ENCODE peak calls at places on chromosomes 11 and 22, in five cellular contexts. Z is colonic mucosa, F is OCI-LY7, Y is astrocyte of the spinal cord, S is mucosa of descending colon. X is an unnamed sample.

GRCh38 chr11:19980957-19981669 is 179.2 kb downstream of the DBX1 start:
- DNase-seq in Y (peak), Z (no peak), F (no peak), S (peak), X (no peak)

GRCh38 chr11:64139045-64139444 is 26.9 kb downstream of the MACROD1 start:
- DNase-seq in F (no peak), Y (no peak), Z (no peak), S (no peak), X (no peak)

GRCh38 chr11:46296520-46297448 is 19.3 kb downstream of the CREB3L1 start:
- DNase-seq in Y (peak), S (no peak), F (no peak), Z (no peak), X (no peak)

GRCh38 chr11:102770191-102770590 is 10.2 kb downstream of the MMP10 start:
- DNase-seq in Z (no peak), S (no peak), F (no peak), Y (no peak), X (no peak)

GRCh38 chr11:103601230-103601846 is 435.1 kb upstream of the DDI1 start:
- DNase-seq in S (no peak), F (peak), Z (peak), Y (peak), X (no peak)

GRCh38 chr11:124800226-124800929 is at the start of gene MSANTD2:
- DNase-seq in F (peak), Y (peak), Z (peak), S (peak), X (peak)

GRCh38 chr11:2098691-2099522 is 40.3 kb downstream of the IGF2 start:
- DNase-seq in Z (no peak), S (no peak), F (no peak), Y (no peak), X (no peak)

GRCh38 chr22:37007666-37008065 is 11.6 kb downstream of the TST start:
- DNase-seq in F (no peak), Y (no peak), S (no peak), Z (no peak), X (no peak)

GRCh38 chr11:45300715-45301114 is 14.6 kb upstream of the SYT13 start:
- DNase-seq in F (no peak), S (no peak), Y (no peak), Z (no peak), X (peak)

GRCh38 chr11:75534291-75535038 is 8.7 kb upstream of the GDPD5 start:
- DNase-seq in S (peak), Y (no peak), F (no peak), Z (peak), X (no peak)

GRCh38 chr11:2796091-2796490 is 89.5 kb downstream of the CDKN1C start:
- DNase-seq in Y (no peak), F (no peak), S (peak), Z (peak), X (no peak)

GRCh38 chr22:38189104-38189503 is 7.5 kb upstream of the PLA2G6 start:
- DNase-seq in S (no peak), F (no peak), Y (no peak), Z (no peak), X (no peak)

GRCh38 chr11:47161890-47162289 is 14.8 kb downstream of the ARFGAP2 start:
- DNase-seq in F (no peak), Z (no peak), S (no peak), Y (no peak), X (no peak)

GRCh38 chr11:60810583-60810982 is 25.4 kb downstream of the MS4A10 start:
- DNase-seq in F (no peak), Y (no peak), Z (peak), S (peak), X (no peak)

GRCh38 chr11:87628161-87628560 is 547.1 kb downstream of the RAB38 start:
- DNase-seq in S (no peak), F (no peak), Y (no peak), Z (no peak), X (no peak)

GRCh38 chr11:40403321-40403720 is 1056.1 kb downstream of the LRRC4C start:
- DNase-seq in F (no peak), Y (no peak), Z (no peak), S (no peak), X (no peak)

GRCh38 chr22:21726650-21727049 is 8.9 kb downstream of the YPEL1 start:
- DNase-seq in Y (no peak), F (peak), S (no peak), Z (no peak), X (no peak)

GRCh38 chr11:19467904-19468303 is 227.2 kb upstream of the E2F8 start:
- DNase-seq in Y (no peak), Z (no peak), F (no peak), S (no peak), X (no peak)

DNA sequence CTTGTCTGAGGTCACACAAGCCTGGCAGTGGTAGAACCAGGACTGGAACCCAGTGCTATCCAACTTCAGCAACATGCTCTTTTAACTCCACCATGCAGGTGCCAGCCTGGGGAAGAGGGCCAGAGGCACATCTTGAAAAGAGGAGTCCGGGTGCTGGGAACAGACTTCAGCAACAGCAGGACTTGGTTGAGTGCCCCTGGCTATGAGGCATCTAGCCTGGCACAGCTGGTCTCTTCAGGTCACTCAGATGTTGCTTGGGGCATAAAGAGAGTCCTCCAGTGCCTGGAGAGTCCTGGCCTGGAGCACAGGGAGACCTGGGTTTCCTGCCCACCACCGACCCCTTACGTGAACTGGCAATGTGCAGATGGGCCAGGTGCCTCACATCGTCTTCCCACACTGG is 5.1 kb upstream of the CLCF1 start:
- DNase-seq in F (no peak), Y (no peak), S (no peak), Z (no peak), X (no peak)
- H3K4me3 ChIP-seq in F (no peak), Y (no peak), S (no peak), Z (no peak), X (no peak)

GRCh38 chr11:843818-844692 is 1.4 kb downstream of the TSPAN4 start:
- DNase-seq in Y (peak), F (no peak), Z (peak), S (peak), X (peak)

GRCh38 chr11:845872-846271 is 3.2 kb downstream of the TSPAN4 start:
- DNase-seq in S (no peak), F (no peak), Z (no peak), Y (peak), X (no peak)

GRCh38 chr11:843086-843704 is 543 bp downstream of the TSPAN4 start:
- DNase-seq in S (peak), F (no peak), Z (no peak), Y (no peak), X (no peak)

GRCh38 chr11:846496-847098 is 3.9 kb downstream of the TSPAN4 start:
- DNase-seq in S (no peak), F (no peak), Y (no peak), Z (no peak), X (no peak)

GRCh38 chr11:844693-845644 is 2.3 kb downstream of the TSPAN4 start:
- DNase-seq in S (peak), F (peak), Z (peak), Y (peak), X (peak)
- H3K4me3 ChIP-seq in S (no peak), F (no peak), Z (no peak), Y (peak), X (peak)

GRCh38 chr11:67303989-67304411 is 670 bp downstream of the SSH3 start:
- DNase-seq in Z (peak), Y (no peak), S (peak), F (no peak), X (no peak)

GRCh38 chr11:67302571-67303131 is 679 bp upstream of the SSH3 start:
- DNase-seq in F (no peak), Y (peak), S (peak), Z (peak), X (no peak)

GRCh38 chr11:67301951-67302516 is 1.3 kb upstream of the SSH3 start:
- DNase-seq in S (peak), F (no peak), Y (peak), Z (peak), X (no peak)

GRCh38 chr11:67304511-67305113 is 1.3 kb downstream of the SSH3 start:
- DNase-seq in Z (peak), Y (no peak), F (no peak), S (peak), X (no peak)

GRCh38 chr11:67303132-67303988 is at the start of gene SSH3:
- DNase-seq in Z (peak), F (no peak), Y (peak), S (peak), X (no peak)
- H3K4me3 ChIP-seq in Z (peak), F (no peak), Y (peak), S (peak), X (peak)

GRCh38 chr22:43529461-43529860 is 117.6 kb downstream of the MPPED1 start:
- DNase-seq in Y (no peak), Z (no peak), S (no peak), F (no peak), X (no peak)
- H3K4me3 ChIP-seq in Y (no peak), Z (no peak), S (no peak), F (no peak), X (no peak)

DNA sequence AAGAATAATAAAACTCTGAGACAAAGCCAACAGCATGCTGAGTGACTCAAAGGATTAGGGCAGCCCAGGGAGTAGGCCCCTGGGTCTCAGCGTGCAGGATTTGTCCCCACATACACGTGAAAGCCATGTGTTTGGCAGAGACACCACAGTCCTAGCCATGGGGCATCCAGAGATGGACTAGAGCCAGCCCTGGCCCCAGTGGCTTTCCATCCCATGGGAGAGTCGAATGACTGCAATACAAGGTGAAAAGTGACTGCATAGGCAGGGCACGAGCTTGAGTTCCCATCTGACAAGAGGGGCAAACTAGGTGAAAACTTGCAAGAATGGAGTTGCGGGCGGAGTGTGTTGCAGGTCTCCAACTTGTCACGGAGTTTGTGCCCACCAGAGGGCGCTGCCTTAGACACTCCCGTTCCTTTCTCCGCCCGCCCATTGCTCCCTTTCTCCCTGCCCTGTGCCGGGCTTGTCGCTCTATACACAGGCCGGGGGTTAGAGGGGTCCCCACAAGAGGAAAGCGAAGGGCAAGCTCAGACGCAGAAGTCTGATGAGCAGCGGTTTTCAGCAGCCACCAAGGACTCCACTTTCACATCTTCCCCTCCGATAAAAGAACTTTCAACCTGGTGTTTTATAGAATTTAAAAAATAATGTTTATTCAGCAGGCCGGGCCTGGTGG is 24.2 kb downstream of the TSKU start:
- DNase-seq in F (peak), Z (peak), S (peak), Y (peak), X (peak)
- H3K4me3 ChIP-seq in F (no peak), Z (no peak), S (no peak), Y (no peak), X (peak)

GRCh38 chr11:11844272-11844671 is 2.5 kb downstream of the USP47 start:
- DNase-seq in Z (no peak), Y (no peak), S (no peak), F (no peak), X (no peak)
- H3K4me3 ChIP-seq in Z (no peak), Y (peak), S (no peak), F (peak), X (peak)

GRCh38 chr11:62709262-62710000 is 2.0 kb downstream of the GNG3 start:
- DNase-seq in F (peak), Z (peak), Y (peak), S (peak), X (peak)
- H3K4me3 ChIP-seq in F (peak), Z (peak), Y (peak), S (peak), X (peak)

X was measured in esophagus muscularis mucosa.